ENCODE peak calls at places on chromosomes 7 and 10, in seven cellular contexts. One of them, this sample, is unnamed.

GRCh38 chr10:121244791-121245190 is 353.5 kb downstream of the FGFR2 start:
- DNase-seq in stomach: no peak
- DNase-seq in BJ: no peak
- DNase-seq in activated CD8-positive, alpha-beta T cell treated with anti-CD3 and anti-CD28 coated beads for 36 hours: peak
- DNase-seq in fibroblast of mammary gland: no peak
- DNase-seq in CD4-positive, alpha-beta T cell: no peak
- DNase-seq in HFF-Myc: no peak
- DNase-seq in this sample: no peak

GRCh38 chr7:1552200-1552599 is 3.8 kb downstream of the TMEM184A start:
- DNase-seq in BJ: no peak
- DNase-seq in CD4-positive, alpha-beta T cell: no peak
- DNase-seq in HFF-Myc: no peak
- DNase-seq in fibroblast of mammary gland: no peak
- DNase-seq in activated CD8-positive, alpha-beta T cell treated with anti-CD3 and anti-CD28 coated beads for 36 hours: no peak
- DNase-seq in stomach: no peak
- DNase-seq in this sample: no peak

GRCh38 chr7:52547301-52547920 is 488.0 kb upstream of the POM121L12 start:
- DNase-seq in HFF-Myc: no peak
- DNase-seq in stomach: no peak
- DNase-seq in CD4-positive, alpha-beta T cell: no peak
- DNase-seq in BJ: no peak
- DNase-seq in fibroblast of mammary gland: no peak
- DNase-seq in activated CD8-positive, alpha-beta T cell treated with anti-CD3 and anti-CD28 coated beads for 36 hours: no peak
- DNase-seq in this sample: no peak

GRCh38 chr10:102016416-102016815 is 39.6 kb downstream of the ARMH3 start:
- DNase-seq in CD4-positive, alpha-beta T cell: no peak
- DNase-seq in activated CD8-positive, alpha-beta T cell treated with anti-CD3 and anti-CD28 coated beads for 36 hours: no peak
- DNase-seq in BJ: no peak
- DNase-seq in fibroblast of mammary gland: no peak
- DNase-seq in stomach: no peak
- DNase-seq in HFF-Myc: no peak
- DNase-seq in this sample: no peak

GRCh38 chr7:134189559-134189958 is 62.4 kb downstream of the LRGUK start:
- DNase-seq in activated CD8-positive, alpha-beta T cell treated with anti-CD3 and anti-CD28 coated beads for 36 hours: no peak
- DNase-seq in fibroblast of mammary gland: no peak
- DNase-seq in CD4-positive, alpha-beta T cell: no peak
- DNase-seq in BJ: no peak
- DNase-seq in stomach: no peak
- DNase-seq in HFF-Myc: no peak
- DNase-seq in this sample: no peak

GRCh38 chr7:105654994-105655900 is 74.0 kb upstream of the EFCAB10 start:
- DNase-seq in activated CD8-positive, alpha-beta T cell treated with anti-CD3 and anti-CD28 coated beads for 36 hours: no peak
- DNase-seq in fibroblast of mammary gland: peak
- DNase-seq in HFF-Myc: no peak
- DNase-seq in BJ: no peak
- DNase-seq in CD4-positive, alpha-beta T cell: no peak
- DNase-seq in stomach: peak
- DNase-seq in this sample: no peak

GRCh38 chr7:90825779-90826178 is 229.7 kb downstream of the CDK14 start:
- DNase-seq in CD4-positive, alpha-beta T cell: no peak
- DNase-seq in activated CD8-positive, alpha-beta T cell treated with anti-CD3 and anti-CD28 coated beads for 36 hours: no peak
- DNase-seq in HFF-Myc: no peak
- DNase-seq in stomach: no peak
- DNase-seq in BJ: peak
- DNase-seq in fibroblast of mammary gland: peak
- DNase-seq in this sample: no peak

GRCh38 chr10:114374141-114374791 is 30.0 kb downstream of the AFAP1L2 start:
- DNase-seq in CD4-positive, alpha-beta T cell: no peak
- DNase-seq in HFF-Myc: no peak
- DNase-seq in activated CD8-positive, alpha-beta T cell treated with anti-CD3 and anti-CD28 coated beads for 36 hours: no peak
- DNase-seq in BJ: no peak
- DNase-seq in fibroblast of mammary gland: peak
- DNase-seq in stomach: no peak
- DNase-seq in this sample: no peak

GRCh38 chr7:27636326-27637006 is 26.2 kb downstream of the HIBADH start:
- DNase-seq in activated CD8-positive, alpha-beta T cell treated with anti-CD3 and anti-CD28 coated beads for 36 hours: no peak
- DNase-seq in stomach: no peak
- DNase-seq in CD4-positive, alpha-beta T cell: no peak
- DNase-seq in HFF-Myc: no peak
- DNase-seq in fibroblast of mammary gland: peak
- DNase-seq in BJ: no peak
- DNase-seq in this sample: no peak

GRCh38 chr10:11782793-11783557 is 40.2 kb upstream of the PROSER2 start:
- DNase-seq in stomach: no peak
- DNase-seq in BJ: no peak
- DNase-seq in activated CD8-positive, alpha-beta T cell treated with anti-CD3 and anti-CD28 coated beads for 36 hours: peak
- DNase-seq in fibroblast of mammary gland: peak
- DNase-seq in HFF-Myc: peak
- DNase-seq in CD4-positive, alpha-beta T cell: no peak
- DNase-seq in this sample: peak

GRCh38 chr7:93036149-93036640 is 81.6 kb downstream of the SAMD9 start:
- DNase-seq in BJ: no peak
- DNase-seq in activated CD8-positive, alpha-beta T cell treated with anti-CD3 and anti-CD28 coated beads for 36 hours: no peak
- DNase-seq in HFF-Myc: no peak
- DNase-seq in CD4-positive, alpha-beta T cell: no peak
- DNase-seq in fibroblast of mammary gland: no peak
- DNase-seq in stomach: no peak
- DNase-seq in this sample: no peak

GRCh38 chr10:3978174-3978573 is 193.2 kb upstream of the KLF6 start:
- DNase-seq in HFF-Myc: no peak
- DNase-seq in fibroblast of mammary gland: peak
- DNase-seq in BJ: no peak
- DNase-seq in CD4-positive, alpha-beta T cell: no peak
- DNase-seq in activated CD8-positive, alpha-beta T cell treated with anti-CD3 and anti-CD28 coated beads for 36 hours: no peak
- DNase-seq in stomach: no peak
- DNase-seq in this sample: no peak

GRCh38 chr10:12644380-12645144 is 295.2 kb downstream of the CAMK1D start:
- DNase-seq in stomach: no peak
- DNase-seq in CD4-positive, alpha-beta T cell: no peak
- DNase-seq in fibroblast of mammary gland: no peak
- DNase-seq in activated CD8-positive, alpha-beta T cell treated with anti-CD3 and anti-CD28 coated beads for 36 hours: peak
- DNase-seq in BJ: no peak
- DNase-seq in HFF-Myc: no peak
- DNase-seq in this sample: no peak

GRCh38 chr10:64211466-64211865 is 690.3 kb downstream of the REEP3 start:
- DNase-seq in HFF-Myc: no peak
- DNase-seq in activated CD8-positive, alpha-beta T cell treated with anti-CD3 and anti-CD28 coated beads for 36 hours: no peak
- DNase-seq in fibroblast of mammary gland: no peak
- DNase-seq in BJ: no peak
- DNase-seq in stomach: no peak
- DNase-seq in CD4-positive, alpha-beta T cell: no peak
- DNase-seq in this sample: no peak

GRCh38 chr7:155593455-155594162 is 47.2 kb upstream of the CNPY1 start:
- DNase-seq in HFF-Myc: no peak
- DNase-seq in stomach: peak
- DNase-seq in BJ: no peak
- DNase-seq in CD4-positive, alpha-beta T cell: no peak
- DNase-seq in activated CD8-positive, alpha-beta T cell treated with anti-CD3 and anti-CD28 coated beads for 36 hours: no peak
- DNase-seq in fibroblast of mammary gland: no peak
- DNase-seq in this sample: peak

GRCh38 chr10:15046626-15047025 is 2.9 kb downstream of the OLAH start:
- DNase-seq in HFF-Myc: no peak
- DNase-seq in BJ: peak
- DNase-seq in stomach: no peak
- DNase-seq in CD4-positive, alpha-beta T cell: no peak
- DNase-seq in fibroblast of mammary gland: peak
- DNase-seq in activated CD8-positive, alpha-beta T cell treated with anti-CD3 and anti-CD28 coated beads for 36 hours: no peak
- DNase-seq in this sample: no peak

GRCh38 chr10:21078410-21079329 is 181.6 kb upstream of the NEBL start:
- DNase-seq in HFF-Myc: peak
- DNase-seq in activated CD8-positive, alpha-beta T cell treated with anti-CD3 and anti-CD28 coated beads for 36 hours: peak
- DNase-seq in stomach: peak
- DNase-seq in BJ: no peak
- DNase-seq in fibroblast of mammary gland: peak
- DNase-seq in CD4-positive, alpha-beta T cell: no peak
- DNase-seq in this sample: peak

GRCh38 chr10:132912685-132913558 is 29.4 kb downstream of the CFAP46 start:
- DNase-seq in BJ: no peak
- DNase-seq in stomach: no peak
- DNase-seq in CD4-positive, alpha-beta T cell: no peak
- DNase-seq in activated CD8-positive, alpha-beta T cell treated with anti-CD3 and anti-CD28 coated beads for 36 hours: peak
- DNase-seq in fibroblast of mammary gland: no peak
- DNase-seq in HFF-Myc: no peak
- DNase-seq in this sample: no peak

GRCh38 chr10:69360485-69361302 is 56.0 kb downstream of the TACR2 start:
- DNase-seq in HFF-Myc: peak
- DNase-seq in activated CD8-positive, alpha-beta T cell treated with anti-CD3 and anti-CD28 coated beads for 36 hours: no peak
- DNase-seq in CD4-positive, alpha-beta T cell: no peak
- DNase-seq in fibroblast of mammary gland: peak
- DNase-seq in stomach: peak
- DNase-seq in BJ: peak
- DNase-seq in this sample: no peak

GRCh38 chr7:96200740-96201139 is 121.2 kb downstream of the SLC25A13 start:
- DNase-seq in activated CD8-positive, alpha-beta T cell treated with anti-CD3 and anti-CD28 coated beads for 36 hours: no peak
- DNase-seq in CD4-positive, alpha-beta T cell: no peak
- DNase-seq in stomach: no peak
- DNase-seq in HFF-Myc: no peak
- DNase-seq in BJ: no peak
- DNase-seq in fibroblast of mammary gland: peak
- DNase-seq in this sample: no peak

GRCh38 chr7:130346941-130347340 is 2.3 kb downstream of the CPA5 start:
- DNase-seq in activated CD8-positive, alpha-beta T cell treated with anti-CD3 and anti-CD28 coated beads for 36 hours: no peak
- DNase-seq in CD4-positive, alpha-beta T cell: no peak
- DNase-seq in BJ: no peak
- DNase-seq in HFF-Myc: no peak
- DNase-seq in fibroblast of mammary gland: no peak
- DNase-seq in stomach: no peak
- DNase-seq in this sample: no peak

GRCh38 chr10:95480102-95480900 is 80.9 kb downstream of the SORBS1 start:
- DNase-seq in activated CD8-positive, alpha-beta T cell treated with anti-CD3 and anti-CD28 coated beads for 36 hours: no peak
- DNase-seq in HFF-Myc: no peak
- DNase-seq in CD4-positive, alpha-beta T cell: no peak
- DNase-seq in fibroblast of mammary gland: peak
- DNase-seq in stomach: no peak
- DNase-seq in BJ: no peak
- DNase-seq in this sample: no peak

DNA sequence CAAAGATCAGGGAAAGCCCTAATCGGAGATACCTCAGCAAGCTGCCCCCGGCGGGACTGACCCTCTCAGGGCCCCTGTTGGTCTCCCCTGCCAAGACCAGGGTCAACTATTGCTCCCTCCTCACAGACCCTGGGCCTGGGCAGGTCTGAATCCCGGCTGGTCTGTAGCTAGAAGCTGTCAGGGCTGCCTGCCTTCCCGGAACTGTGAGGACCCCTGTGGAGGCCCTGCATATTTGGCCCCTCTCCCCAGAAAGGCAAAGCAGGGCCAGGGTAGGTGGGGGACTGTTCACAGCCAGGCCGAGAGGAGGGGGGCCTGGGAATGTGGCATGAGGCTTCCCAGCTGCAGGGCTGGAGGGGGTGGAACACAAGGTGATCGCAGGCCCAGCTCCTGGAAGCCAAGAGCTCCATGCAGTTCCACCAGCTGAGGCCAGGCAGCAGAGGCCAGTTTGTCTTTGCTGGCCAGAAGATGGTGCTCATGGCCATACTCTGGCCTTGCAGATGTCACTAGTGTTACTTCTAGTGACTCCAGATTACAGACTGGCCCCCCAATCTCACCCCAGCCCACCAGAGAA is 24.1 kb downstream of the TBATA start:
- DNase-seq in stomach: no peak
- DNase-seq in activated CD8-positive, alpha-beta T cell treated with anti-CD3 and anti-CD28 coated beads for 36 hours: no peak
- DNase-seq in fibroblast of mammary gland: no peak
- DNase-seq in CD4-positive, alpha-beta T cell: no peak
- DNase-seq in HFF-Myc: no peak
- DNase-seq in BJ: no peak
- DNase-seq in this sample: no peak
- TF ChIP-seq CTCF in stomach: no peak
- TF ChIP-seq CTCF in activated CD8-positive, alpha-beta T cell treated with anti-CD3 and anti-CD28 coated beads for 36 hours: no peak
- TF ChIP-seq CTCF in fibroblast of mammary gland: peak
- TF ChIP-seq CTCF in CD4-positive, alpha-beta T cell: no peak
- TF ChIP-seq CTCF in HFF-Myc: peak
- TF ChIP-seq CTCF in BJ: peak
- TF ChIP-seq CTCF in this sample: no peak

GRCh38 chr7:101126651-101127459 is at the start of gene SERPINE1:
- DNase-seq in stomach: peak
- DNase-seq in BJ: peak
- DNase-seq in HFF-Myc: peak
- DNase-seq in activated CD8-positive, alpha-beta T cell treated with anti-CD3 and anti-CD28 coated beads for 36 hours: peak
- DNase-seq in CD4-positive, alpha-beta T cell: peak
- DNase-seq in fibroblast of mammary gland: peak
- DNase-seq in this sample: peak
- TF ChIP-seq CTCF in stomach: no peak
- TF ChIP-seq CTCF in BJ: peak
- TF ChIP-seq CTCF in HFF-Myc: no peak
- TF ChIP-seq CTCF in activated CD8-positive, alpha-beta T cell treated with anti-CD3 and anti-CD28 coated beads for 36 hours: peak
- TF ChIP-seq CTCF in CD4-positive, alpha-beta T cell: no peak
- TF ChIP-seq CTCF in fibroblast of mammary gland: peak
- TF ChIP-seq CTCF in this sample: no peak

DNA sequence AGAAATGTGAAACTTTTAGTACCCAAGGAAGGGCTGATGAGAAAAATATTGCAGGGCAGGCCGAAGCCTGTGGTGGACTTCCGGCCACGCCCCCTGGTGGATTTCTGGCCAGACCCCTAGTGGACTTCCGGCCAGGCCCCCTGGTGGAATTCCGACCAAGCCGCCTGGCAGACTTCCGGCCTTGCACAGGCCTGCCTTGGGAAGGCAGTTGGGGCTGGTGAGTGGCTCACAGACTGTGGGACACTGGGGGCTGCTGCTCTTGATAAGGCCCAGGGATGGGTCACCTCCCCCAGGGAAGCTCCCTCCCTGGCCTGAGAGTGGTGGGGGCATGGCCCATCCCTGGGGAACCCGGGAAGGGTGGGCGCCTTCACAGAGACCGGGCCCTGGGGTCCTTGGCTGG is 116.4 kb upstream of the MKI67 start:
- DNase-seq in fibroblast of mammary gland: no peak
- DNase-seq in BJ: no peak
- DNase-seq in HFF-Myc: no peak
- DNase-seq in activated CD8-positive, alpha-beta T cell treated with anti-CD3 and anti-CD28 coated beads for 36 hours: no peak
- DNase-seq in CD4-positive, alpha-beta T cell: no peak
- DNase-seq in stomach: no peak
- DNase-seq in this sample: no peak
- TF ChIP-seq CTCF in fibroblast of mammary gland: no peak
- TF ChIP-seq CTCF in BJ: no peak
- TF ChIP-seq CTCF in HFF-Myc: no peak
- TF ChIP-seq CTCF in activated CD8-positive, alpha-beta T cell treated with anti-CD3 and anti-CD28 coated beads for 36 hours: no peak
- TF ChIP-seq CTCF in CD4-positive, alpha-beta T cell: no peak
- TF ChIP-seq CTCF in stomach: no peak
- TF ChIP-seq CTCF in this sample: no peak

DNA sequence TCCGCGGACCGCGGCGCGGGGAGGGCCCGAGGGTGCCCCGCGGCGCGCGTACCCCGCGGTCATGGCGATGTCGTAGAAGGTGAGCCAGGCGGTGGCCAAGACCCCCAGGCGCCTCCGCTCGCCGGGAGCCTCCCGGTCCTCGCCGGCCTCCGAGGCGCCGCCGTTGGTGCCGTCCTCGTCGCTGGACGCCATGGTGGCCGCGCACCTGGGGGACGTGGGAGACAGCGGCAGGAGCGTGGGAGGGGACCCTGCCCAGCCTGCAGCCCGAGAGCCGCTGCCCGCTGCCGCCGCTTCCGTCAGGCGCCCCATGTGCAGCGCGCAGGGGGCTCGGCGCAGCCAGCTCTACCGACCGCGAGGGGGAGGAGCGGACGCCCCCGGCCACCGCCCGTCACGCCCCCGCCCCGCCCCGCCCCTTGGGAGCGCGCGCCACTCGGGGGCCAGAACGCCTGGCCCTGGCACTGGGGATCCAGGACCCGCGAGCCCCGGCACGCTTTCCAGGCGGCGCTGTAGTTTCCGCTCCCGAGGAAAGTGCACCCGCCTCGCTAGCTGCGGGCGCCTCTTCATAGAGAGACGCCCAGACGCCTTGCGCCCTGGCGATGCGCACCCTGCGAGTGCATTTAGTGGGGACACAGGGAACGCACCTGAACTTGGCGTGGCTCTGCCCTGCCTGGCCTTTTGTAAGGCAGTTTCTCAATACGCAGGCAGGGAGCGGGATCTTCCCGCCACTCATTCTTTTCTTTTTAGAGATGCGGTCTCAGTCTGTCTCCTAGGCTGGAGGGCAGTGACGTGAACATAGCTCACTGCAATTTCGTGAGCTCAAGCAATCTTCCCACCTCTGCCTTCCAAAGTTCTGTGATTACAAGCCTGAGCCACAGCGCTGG is at the start of gene HACD1:
- DNase-seq in activated CD8-positive, alpha-beta T cell treated with anti-CD3 and anti-CD28 coated beads for 36 hours: peak
- DNase-seq in HFF-Myc: no peak
- DNase-seq in fibroblast of mammary gland: peak
- DNase-seq in stomach: peak
- DNase-seq in BJ: no peak
- DNase-seq in CD4-positive, alpha-beta T cell: peak
- DNase-seq in this sample: peak
- TF ChIP-seq CTCF in activated CD8-positive, alpha-beta T cell treated with anti-CD3 and anti-CD28 coated beads for 36 hours: peak
- TF ChIP-seq CTCF in HFF-Myc: no peak
- TF ChIP-seq CTCF in fibroblast of mammary gland: no peak
- TF ChIP-seq CTCF in stomach: peak
- TF ChIP-seq CTCF in BJ: peak
- TF ChIP-seq CTCF in CD4-positive, alpha-beta T cell: no peak
- TF ChIP-seq CTCF in this sample: no peak

This sample was measured in HL-60.